ENCODE peak calls at places on chromosomes 11 and 22, in ten cellular contexts. J is upper lobe of right lung, Z is WERI-Rb-1, R is T47D, A is A673, D is anterior cingulate cortex, L is IMR-90, Y is LHCN-M2, V is H9, T is uterus. W is an unnamed sample.

GRCh38 chr22:42364641-42365336 is 67.4 kb downstream of the NFAM1 start:
- DNase-seq in T (peak), V (no peak), J (no peak), D (no peak), Z (no peak), A (peak), L (peak), R (no peak), Y (no peak), W (no peak)

GRCh38 chr22:28799834-28800307 is 498 bp downstream of the XBP1 start:
- DNase-seq in R (no peak), Y (peak), Z (peak), A (peak), T (peak), D (peak), V (peak), J (peak), L (peak), W (peak)

GRCh38 chr22:27019827-27020226 is 362.4 kb downstream of the MIAT start:
- DNase-seq in Y (no peak), V (no peak), R (no peak), T (peak), L (no peak), Z (no peak), A (no peak), J (no peak), D (no peak), W (peak)

GRCh38 chr11:85685820-85686459 is at the start of gene CCDC89:
- DNase-seq in A (peak), Y (peak), R (peak), V (no peak), T (peak), L (peak), Z (no peak), D (peak), J (peak), W (peak)

GRCh38 chr11:132099692-132100091 is 729.3 kb downstream of the NTM start:
- DNase-seq in J (no peak), Y (no peak), D (no peak), V (peak), R (no peak), T (no peak), Z (peak), A (no peak), L (no peak), W (peak)

GRCh38 chr22:31104869-31105268 is 2.5 kb downstream of the SELENOM start:
- DNase-seq in T (peak), D (no peak), Y (no peak), J (no peak), V (peak), A (no peak), L (no peak), Z (no peak), R (no peak), W (peak)

GRCh38 chr22:32037236-32037635 is 5.8 kb upstream of the SLC5A1 start:
- DNase-seq in D (no peak), A (no peak), Z (no peak), R (no peak), T (no peak), L (no peak), Y (no peak), J (no peak), V (no peak), W (no peak)

GRCh38 chr22:47625531-47626427 is 863.3 kb downstream of the TBC1D22A start:
- DNase-seq in Y (no peak), V (peak), L (no peak), Z (no peak), R (no peak), T (no peak), A (no peak), D (no peak), J (peak), W (no peak)

GRCh38 chr22:37633693-37634504 is 5.6 kb upstream of the SH3BP1 start:
- DNase-seq in L (peak), D (peak), R (no peak), Y (no peak), Z (peak), V (peak), T (peak), J (peak), A (peak), W (peak)

W was measured in iPS-NIHi11.